ENCODE peak calls at places on chromosomes 13 and 19, in seven cellular contexts. One of them, this sample, is unnamed.

GRCh38 chr13:46057251-46058015 is 4.9 kb upstream of the ZC3H13 start:
- DNase-seq in gastrocnemius medialis: no peak
- DNase-seq in effector memory CD4-positive, alpha-beta T cell: no peak
- DNase-seq in AG04450: no peak
- DNase-seq in PC-9: no peak
- DNase-seq in bronchial epithelial cell: no peak
- DNase-seq in GM23338: no peak
- DNase-seq in this sample: no peak

GRCh38 chr19:9720541-9720940 is 45.6 kb upstream of the ZNF562 start:
- DNase-seq in gastrocnemius medialis: no peak
- DNase-seq in effector memory CD4-positive, alpha-beta T cell: no peak
- DNase-seq in AG04450: no peak
- DNase-seq in PC-9: no peak
- DNase-seq in bronchial epithelial cell: no peak
- DNase-seq in GM23338: peak; percentile 16
- DNase-seq in this sample: no peak

GRCh38 chr13:51801631-51802099 is 2.3 kb downstream of the DHRS12 start:
- DNase-seq in gastrocnemius medialis: peak; percentile 53
- DNase-seq in effector memory CD4-positive, alpha-beta T cell: no peak
- DNase-seq in AG04450: no peak
- DNase-seq in PC-9: peak; percentile 48
- DNase-seq in bronchial epithelial cell: no peak
- DNase-seq in GM23338: no peak
- DNase-seq in this sample: peak; percentile 50

GRCh38 chr13:44768775-44769578 is 192.8 kb upstream of the TSC22D1 start:
- DNase-seq in gastrocnemius medialis: no peak
- DNase-seq in effector memory CD4-positive, alpha-beta T cell: no peak
- DNase-seq in AG04450: no peak
- DNase-seq in PC-9: no peak
- DNase-seq in bronchial epithelial cell: no peak
- DNase-seq in GM23338: no peak
- DNase-seq in this sample: no peak

GRCh38 chr19:3100331-3100730 is 6.2 kb downstream of the GNA11 start:
- DNase-seq in gastrocnemius medialis: no peak
- DNase-seq in effector memory CD4-positive, alpha-beta T cell: no peak
- DNase-seq in AG04450: no peak
- DNase-seq in PC-9: no peak
- DNase-seq in bronchial epithelial cell: no peak
- DNase-seq in GM23338: no peak
- DNase-seq in this sample: no peak

GRCh38 chr13:111270765-111271164 is 49.7 kb upstream of the TEX29 start:
- DNase-seq in gastrocnemius medialis: no peak
- DNase-seq in effector memory CD4-positive, alpha-beta T cell: no peak
- DNase-seq in AG04450: no peak
- DNase-seq in PC-9: no peak
- DNase-seq in bronchial epithelial cell: peak; percentile 28
- DNase-seq in GM23338: no peak
- DNase-seq in this sample: no peak

GRCh38 chr19:58558066-58558622 is at the start of gene UBE2M:
- DNase-seq in gastrocnemius medialis: no peak
- DNase-seq in effector memory CD4-positive, alpha-beta T cell: peak; percentile 52
- DNase-seq in AG04450: no peak
- DNase-seq in PC-9: no peak
- DNase-seq in bronchial epithelial cell: no peak
- DNase-seq in GM23338: peak; percentile 63
- DNase-seq in this sample: no peak

GRCh38 chr19:5206751-5207075 is 133.9 kb downstream of the PTPRS start:
- DNase-seq in gastrocnemius medialis: no peak
- DNase-seq in effector memory CD4-positive, alpha-beta T cell: no peak
- DNase-seq in AG04450: no peak
- DNase-seq in PC-9: no peak
- DNase-seq in bronchial epithelial cell: no peak
- DNase-seq in GM23338: no peak
- DNase-seq in this sample: no peak

GRCh38 chr19:12872255-12872654 is 9.0 kb downstream of the DNASE2 start:
- DNase-seq in gastrocnemius medialis: no peak
- DNase-seq in effector memory CD4-positive, alpha-beta T cell: no peak
- DNase-seq in AG04450: no peak
- DNase-seq in PC-9: no peak
- DNase-seq in bronchial epithelial cell: no peak
- DNase-seq in GM23338: peak; percentile 54
- DNase-seq in this sample: no peak

GRCh38 chr13:111614009-111614408 is 293.6 kb downstream of the TEX29 start:
- DNase-seq in gastrocnemius medialis: no peak
- DNase-seq in effector memory CD4-positive, alpha-beta T cell: no peak
- DNase-seq in AG04450: no peak
- DNase-seq in PC-9: no peak
- DNase-seq in bronchial epithelial cell: no peak
- DNase-seq in GM23338: no peak
- DNase-seq in this sample: no peak

GRCh38 chr13:114127473-114128347 is 4.7 kb downstream of the RASA3 start:
- DNase-seq in gastrocnemius medialis: no peak
- DNase-seq in effector memory CD4-positive, alpha-beta T cell: no peak
- DNase-seq in AG04450: no peak
- DNase-seq in PC-9: no peak
- DNase-seq in bronchial epithelial cell: no peak
- DNase-seq in GM23338: no peak
- DNase-seq in this sample: no peak

GRCh38 chr13:109567315-109567714 is 219.1 kb downstream of the IRS2 start:
- DNase-seq in gastrocnemius medialis: no peak
- DNase-seq in effector memory CD4-positive, alpha-beta T cell: no peak
- DNase-seq in AG04450: no peak
- DNase-seq in PC-9: no peak
- DNase-seq in bronchial epithelial cell: no peak
- DNase-seq in GM23338: no peak
- DNase-seq in this sample: no peak

GRCh38 chr19:9935409-9936062 is 779 bp downstream of the OLFM2 start:
- DNase-seq in gastrocnemius medialis: no peak
- DNase-seq in effector memory CD4-positive, alpha-beta T cell: no peak
- DNase-seq in AG04450: no peak
- DNase-seq in PC-9: no peak
- DNase-seq in bronchial epithelial cell: no peak
- DNase-seq in GM23338: peak; percentile 44
- DNase-seq in this sample: no peak

GRCh38 chr19:55584871-55585270 is 4.2 kb upstream of the ZNF579 start:
- DNase-seq in gastrocnemius medialis: no peak
- DNase-seq in effector memory CD4-positive, alpha-beta T cell: no peak
- DNase-seq in AG04450: no peak
- DNase-seq in PC-9: no peak
- DNase-seq in bronchial epithelial cell: no peak
- DNase-seq in GM23338: no peak
- DNase-seq in this sample: no peak

GRCh38 chr19:56118666-56119584 is 2.2 kb downstream of the ZNF787 start:
- DNase-seq in gastrocnemius medialis: no peak
- DNase-seq in effector memory CD4-positive, alpha-beta T cell: no peak
- DNase-seq in AG04450: no peak
- DNase-seq in PC-9: no peak
- DNase-seq in bronchial epithelial cell: no peak
- DNase-seq in GM23338: no peak
- DNase-seq in this sample: no peak

GRCh38 chr19:927044-927706 is 1.3 kb downstream of the ARID3A start:
- DNase-seq in gastrocnemius medialis: peak; percentile 44
- DNase-seq in effector memory CD4-positive, alpha-beta T cell: no peak
- DNase-seq in AG04450: no peak
- DNase-seq in PC-9: no peak
- DNase-seq in bronchial epithelial cell: no peak
- DNase-seq in GM23338: peak; percentile 73
- DNase-seq in this sample: peak; percentile 71

GRCh38 chr19:2327773-2328400 is 499 bp downstream of the LSM7 start:
- DNase-seq in gastrocnemius medialis: no peak
- DNase-seq in effector memory CD4-positive, alpha-beta T cell: peak; percentile 47
- DNase-seq in AG04450: peak; percentile 29
- DNase-seq in PC-9: peak; percentile 22
- DNase-seq in bronchial epithelial cell: peak; percentile 95
- DNase-seq in GM23338: peak; percentile 82
- DNase-seq in this sample: peak; percentile 19

GRCh38 chr19:36939153-36939552 is 23.0 kb downstream of the ZNF568 start:
- DNase-seq in gastrocnemius medialis: no peak
- DNase-seq in effector memory CD4-positive, alpha-beta T cell: no peak
- DNase-seq in AG04450: no peak
- DNase-seq in PC-9: no peak
- DNase-seq in bronchial epithelial cell: no peak
- DNase-seq in GM23338: peak; percentile 52
- DNase-seq in this sample: no peak

GRCh38 chr19:28010656-28011055 is 1202.3 kb downstream of the UQCRFS1 start:
- DNase-seq in gastrocnemius medialis: no peak
- DNase-seq in effector memory CD4-positive, alpha-beta T cell: no peak
- DNase-seq in AG04450: no peak
- DNase-seq in PC-9: no peak
- DNase-seq in bronchial epithelial cell: no peak
- DNase-seq in GM23338: no peak
- DNase-seq in this sample: no peak

GRCh38 chr19:6773323-6773931 is 919 bp downstream of the VAV1 start:
- DNase-seq in gastrocnemius medialis: no peak
- DNase-seq in effector memory CD4-positive, alpha-beta T cell: peak; percentile 25
- DNase-seq in AG04450: no peak
- DNase-seq in PC-9: no peak
- DNase-seq in bronchial epithelial cell: no peak
- DNase-seq in GM23338: peak; percentile 46
- DNase-seq in this sample: no peak

GRCh38 chr13:83780201-83780600 is 102.1 kb downstream of the SLITRK1 start:
- DNase-seq in gastrocnemius medialis: no peak
- DNase-seq in effector memory CD4-positive, alpha-beta T cell: no peak
- DNase-seq in AG04450: no peak
- DNase-seq in PC-9: no peak
- DNase-seq in bronchial epithelial cell: peak; percentile 47
- DNase-seq in GM23338: peak; percentile 82
- DNase-seq in this sample: no peak

GRCh38 chr13:33235078-33235477 is 50.5 kb downstream of the STARD13 start:
- DNase-seq in gastrocnemius medialis: peak; percentile 41
- DNase-seq in effector memory CD4-positive, alpha-beta T cell: no peak
- DNase-seq in AG04450: no peak
- DNase-seq in PC-9: no peak
- DNase-seq in bronchial epithelial cell: no peak
- DNase-seq in GM23338: no peak
- DNase-seq in this sample: no peak

GRCh38 chr13:105474983-105475382 is 1060.5 kb downstream of the EFNB2 start:
- DNase-seq in gastrocnemius medialis: no peak
- DNase-seq in effector memory CD4-positive, alpha-beta T cell: no peak
- DNase-seq in AG04450: no peak
- DNase-seq in PC-9: no peak
- DNase-seq in bronchial epithelial cell: no peak
- DNase-seq in GM23338: peak; percentile 39
- DNase-seq in this sample: no peak

GRCh38 chr19:56639217-56639616 is 3.7 kb upstream of the SMIM17 start:
- DNase-seq in gastrocnemius medialis: no peak
- DNase-seq in effector memory CD4-positive, alpha-beta T cell: no peak
- DNase-seq in AG04450: no peak
- DNase-seq in PC-9: peak; percentile 16
- DNase-seq in bronchial epithelial cell: no peak
- DNase-seq in GM23338: peak; percentile 48
- DNase-seq in this sample: no peak

GRCh38 chr19:5913739-5914357 is at the start of gene CAPS:
- DNase-seq in gastrocnemius medialis: no peak
- DNase-seq in effector memory CD4-positive, alpha-beta T cell: no peak
- DNase-seq in AG04450: no peak
- DNase-seq in PC-9: peak; percentile 85
- DNase-seq in bronchial epithelial cell: peak; percentile 64
- DNase-seq in GM23338: no peak
- DNase-seq in this sample: no peak

GRCh38 chr13:26219726-26220125 is 2.4 kb downstream of the RNF6 start:
- DNase-seq in gastrocnemius medialis: no peak
- DNase-seq in effector memory CD4-positive, alpha-beta T cell: no peak
- DNase-seq in AG04450: no peak
- DNase-seq in PC-9: no peak
- DNase-seq in bronchial epithelial cell: peak; percentile 32
- DNase-seq in GM23338: no peak
- DNase-seq in this sample: no peak
- H3K4me3 ChIP-seq in gastrocnemius medialis: no peak overlapping the region
- H3K4me3 ChIP-seq in effector memory CD4-positive, alpha-beta T cell: no peak overlapping the region
- H3K4me3 ChIP-seq in AG04450: no peak overlapping the region
- H3K4me3 ChIP-seq in PC-9: peak overlapping the region; percentile 83
- H3K4me3 ChIP-seq in bronchial epithelial cell: no peak overlapping the region
- H3K4me3 ChIP-seq in GM23338: no peak overlapping the region
- H3K4me3 ChIP-seq in this sample: no peak overlapping the region

GRCh38 chr19:51066816-51067215 is 1.9 kb upstream of the KLK13 start:
- DNase-seq in gastrocnemius medialis: no peak
- DNase-seq in effector memory CD4-positive, alpha-beta T cell: no peak
- DNase-seq in AG04450: no peak
- DNase-seq in PC-9: no peak
- DNase-seq in bronchial epithelial cell: no peak
- DNase-seq in GM23338: no peak
- DNase-seq in this sample: no peak
- H3K27me3 ChIP-seq in gastrocnemius medialis: peaks cover 11% of the 10 kb centered on the region
- H3K27me3 ChIP-seq in effector memory CD4-positive, alpha-beta T cell: peaks cover 17% of the 10 kb centered on the region
- H3K27me3 ChIP-seq in AG04450: no peaks in the 10 kb centered on the region
- H3K27me3 ChIP-seq in PC-9: peaks cover 99% of the 10 kb centered on the region
- H3K27me3 ChIP-seq in bronchial epithelial cell: no peaks in the 10 kb centered on the region
- H3K27me3 ChIP-seq in GM23338: no peaks in the 10 kb centered on the region
- H3K27me3 ChIP-seq in this sample: peaks cover 25% of the 10 kb centered on the region

DNA sequence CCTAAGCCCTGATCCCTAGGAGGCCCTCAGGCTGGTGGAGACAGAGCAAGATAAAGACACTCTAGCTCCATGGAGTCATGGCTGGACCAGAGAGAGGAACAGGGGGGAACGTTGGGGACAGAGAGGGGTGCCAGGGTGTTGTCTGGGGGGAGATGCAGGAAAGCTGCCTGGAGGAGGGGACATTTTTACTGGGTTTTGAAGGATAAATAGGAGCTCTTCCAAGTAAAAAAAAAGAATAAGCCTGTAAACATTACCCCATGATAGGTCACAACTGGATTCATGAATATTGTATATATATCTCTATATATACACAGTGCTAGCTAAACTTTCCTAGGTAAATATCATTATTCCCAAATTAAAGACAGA is 714 bp downstream of the HSH2D start:
- DNase-seq in gastrocnemius medialis: no peak
- DNase-seq in effector memory CD4-positive, alpha-beta T cell: no peak
- DNase-seq in AG04450: no peak
- DNase-seq in PC-9: no peak
- DNase-seq in bronchial epithelial cell: no peak
- DNase-seq in GM23338: no peak
- DNase-seq in this sample: no peak
- H3K4me3 ChIP-seq in gastrocnemius medialis: no peak overlapping the region
- H3K4me3 ChIP-seq in effector memory CD4-positive, alpha-beta T cell: peak overlapping the region; percentile 65
- H3K4me3 ChIP-seq in AG04450: no peak overlapping the region
- H3K4me3 ChIP-seq in PC-9: peak overlapping the region; percentile 52
- H3K4me3 ChIP-seq in bronchial epithelial cell: no peak overlapping the region
- H3K4me3 ChIP-seq in GM23338: no peak overlapping the region
- H3K4me3 ChIP-seq in this sample: no peak overlapping the region

DNA sequence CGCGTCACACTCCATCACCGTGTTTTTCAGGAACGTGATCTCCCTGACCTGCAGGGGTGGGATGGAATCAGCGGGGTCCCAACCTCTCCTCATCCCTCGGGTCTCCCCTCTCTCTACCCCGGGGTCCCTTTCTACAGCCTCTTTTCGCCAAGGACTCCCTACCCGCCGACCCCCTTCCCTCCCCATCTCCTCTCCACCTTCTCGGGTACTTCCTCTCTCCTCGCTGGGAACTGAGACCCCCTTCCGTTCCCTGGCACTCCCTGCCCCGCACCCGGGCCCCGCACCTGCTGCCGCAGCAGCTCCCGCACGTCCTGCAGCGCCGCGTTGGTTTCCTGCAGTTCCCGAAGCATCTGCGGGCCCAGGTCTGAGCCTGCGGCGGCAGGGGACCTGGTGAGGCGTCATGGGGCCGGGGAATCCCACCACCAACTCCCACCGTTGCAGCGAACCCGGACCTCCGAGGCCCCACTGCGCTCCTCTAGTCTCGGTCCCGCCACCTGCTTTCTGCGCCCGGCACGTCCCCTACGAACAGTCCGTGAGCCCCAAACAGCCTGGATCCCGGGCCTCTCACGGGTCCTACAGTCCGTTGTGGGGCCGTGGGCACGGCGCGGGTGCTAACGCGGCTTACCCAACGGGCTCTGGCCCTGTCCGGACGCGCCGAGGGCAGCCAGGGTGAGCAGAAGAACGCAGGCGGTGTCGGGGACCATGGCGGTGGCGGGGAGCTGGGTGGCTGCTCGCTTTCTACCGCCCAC is at the start of gene COMP:
- DNase-seq in gastrocnemius medialis: no peak
- DNase-seq in effector memory CD4-positive, alpha-beta T cell: no peak
- DNase-seq in AG04450: no peak
- DNase-seq in PC-9: no peak
- DNase-seq in bronchial epithelial cell: no peak
- DNase-seq in GM23338: peak; percentile 56
- DNase-seq in this sample: no peak
- H3K27me3 ChIP-seq in gastrocnemius medialis: peaks cover 84% of the 10 kb centered on the region
- H3K27me3 ChIP-seq in effector memory CD4-positive, alpha-beta T cell: peaks cover 54% of the 10 kb centered on the region
- H3K27me3 ChIP-seq in AG04450: peaks cover 73% of the 10 kb centered on the region
- H3K27me3 ChIP-seq in PC-9: peaks cover 5% of the 10 kb centered on the region
- H3K27me3 ChIP-seq in bronchial epithelial cell: peaks cover 39% of the 10 kb centered on the region
- H3K27me3 ChIP-seq in GM23338: peaks cover 100% of the 10 kb centered on the region
- H3K27me3 ChIP-seq in this sample: peaks cover 3% of the 10 kb centered on the region